ENCODE peak calls at places on chromosomes 5 and 9, in seven cellular contexts. W is stimulated activated naive CD8-positive, alpha-beta T cell treated with anti-CD3 and anti-CD28 coated beads, Interleukin-15, amount 100 ng/mL, for 72 hours; E is WTC11; Q is activated effector memory CD4-positive, alpha-beta T cell treated with Interleukin-2 at 50 U/mL for 16 hours; K is AG20443; Z is caudate nucleus; U is endodermal cell. M is an unnamed sample.

GRCh38 chr5:179294891-179295777 is 50.1 kb downstream of the ADAMTS2 start:
- DNase-seq in W (no peak), E (no peak), Q (no peak), K (peak), Z (no peak), U (no peak), M (peak)

GRCh38 chr9:114282926-114283325 is 40.0 kb upstream of the ORM1 start:
- DNase-seq in W (peak), E (no peak), Q (no peak), K (peak), Z (no peak), U (peak), M (peak)

GRCh38 chr5:169763437-169764301 is 126.6 kb downstream of the DOCK2 start:
- DNase-seq in W (no peak), E (no peak), Q (no peak), K (peak), Z (no peak), U (no peak), M (no peak)

GRCh38 chr9:71767421-71768321 is 642 bp downstream of the CEMIP2 start:
- DNase-seq in W (peak), E (peak), Q (no peak), K (peak), Z (no peak), U (peak), M (peak)

GRCh38 chr5:56910123-56910951 is 941 bp downstream of the SETD9 start:
- DNase-seq in W (no peak), E (peak), Q (no peak), K (peak), Z (peak), U (peak), M (no peak)

GRCh38 chr5:156201793-156202388 is 125.1 kb upstream of the SGCD start:
- DNase-seq in W (no peak), E (no peak), Q (no peak), K (peak), Z (peak), U (no peak), M (peak)

GRCh38 chr5:116088062-116088461 is 3.2 kb downstream of the COMMD10 start:
- DNase-seq in W (no peak), E (no peak), Q (no peak), K (no peak), Z (no peak), U (no peak), M (no peak)

GRCh38 chr9:3437031-3437430 is 88.8 kb downstream of the RFX3 start:
- DNase-seq in W (no peak), E (no peak), Q (no peak), K (no peak), Z (no peak), U (no peak), M (no peak)

GRCh38 chr9:131661954-131662621 is 77.8 kb downstream of the RAPGEF1 start:
- DNase-seq in W (peak), E (no peak), Q (peak), K (peak), Z (no peak), U (no peak), M (no peak)

M was measured in mesenchymal stem cell.